ENCODE peak calls at places on chromosomes 12 and 14, in six cellular contexts. B, W, T, H, J and K are unnamed samples.

GRCh38 chr12:126027816-126028215 is 962.6 kb downstream of the AACS start:
- DNase-seq in B (no peak), W (no peak), T (no peak), H (no peak), J (no peak), K (no peak)

GRCh38 chr12:3490848-3491382 is at the start of gene PRMT8:
- DNase-seq in B (no peak), W (peak; percentile 81), T (no peak), H (no peak), J (no peak), K (no peak)

GRCh38 chr12:59596232-59597143 is 659 bp downstream of the SLC16A7 start:
- DNase-seq in B (peak; percentile 93), W (peak; percentile 87), T (peak; percentile 73), H (peak; percentile 90), J (peak; percentile 92), K (peak; percentile 46)

GRCh38 chr12:18864900-18865561 is 127.1 kb downstream of the CAPZA3 start:
- DNase-seq in B (no peak), W (no peak), T (no peak), H (no peak), J (peak; percentile 42), K (no peak)

GRCh38 chr12:130538343-130539095 is 177.6 kb downstream of the RIMBP2 start:
- DNase-seq in B (no peak), W (no peak), T (no peak), H (no peak), J (no peak), K (no peak)

GRCh38 chr14:63647696-63648410 is 6.2 kb upstream of the WDR89 start:
- DNase-seq in B (no peak), W (peak; percentile 16), T (no peak), H (no peak), J (no peak), K (no peak)

GRCh38 chr12:46264057-46264456 is 4.8 kb downstream of the SLC38A1 start:
- DNase-seq in B (no peak), W (no peak), T (no peak), H (no peak), J (no peak), K (no peak)

GRCh38 chr14:98548071-98548686 is 723.8 kb downstream of the BCL11B start:
- DNase-seq in B (no peak), W (no peak), T (no peak), H (no peak), J (no peak), K (no peak)

GRCh38 chr12:4271433-4272013 is 2.0 kb upstream of the CCND2 start:
- DNase-seq in B (no peak), W (peak; percentile 50), T (no peak), H (no peak), J (no peak), K (peak; percentile 62)

GRCh38 chr14:93857500-93857899 is 69.2 kb upstream of the PRIMA1 start:
- DNase-seq in B (no peak), W (peak; percentile 52), T (no peak), H (no peak), J (no peak), K (no peak)

GRCh38 chr14:102279688-102280348 is 25.1 kb downstream of the MOK start:
- DNase-seq in B (no peak), W (peak; percentile 16), T (no peak), H (no peak), J (no peak), K (no peak)

GRCh38 chr14:89540830-89541470 is 123.9 kb upstream of the FOXN3 start:
- DNase-seq in B (no peak), W (no peak), T (no peak), H (no peak), J (no peak), K (no peak)

GRCh38 chr12:62931481-62931880 is 3.5 kb downstream of the PPM1H start:
- DNase-seq in B (no peak), W (no peak), T (no peak), H (no peak), J (no peak), K (no peak)

GRCh38 chr12:104360988-104361707 is 57.6 kb downstream of the EID3 start:
- DNase-seq in B (peak; percentile 11), W (no peak), T (no peak), H (no peak), J (no peak), K (no peak)

GRCh38 chr12:73514672-73515071 is 1023.0 kb upstream of the ATXN7L3B start:
- DNase-seq in B (no peak), W (peak; percentile 56), T (no peak), H (no peak), J (no peak), K (no peak)

GRCh38 chr12:29728033-29728432 is 55.7 kb downstream of the TMTC1 start:
- DNase-seq in B (no peak), W (no peak), T (no peak), H (no peak), J (no peak), K (no peak)

GRCh38 chr12:50677858-50678257 is 86.0 kb upstream of the ATF1 start:
- DNase-seq in B (no peak), W (no peak), T (no peak), H (no peak), J (no peak), K (no peak)

GRCh38 chr12:14984036-14984435 is 11.2 kb downstream of the PDE6H start:
- DNase-seq in B (no peak), W (no peak), T (no peak), H (no peak), J (no peak), K (no peak)

GRCh38 chr12:124493809-124494750 is 73.3 kb downstream of the NCOR2 start:
- DNase-seq in B (no peak), W (no peak), T (no peak), H (peak; percentile 67), J (no peak), K (peak; percentile 96)

GRCh38 chr12:112097641-112098040 is 10.9 kb downstream of the NAA25 start:
- DNase-seq in B (no peak), W (no peak), T (no peak), H (no peak), J (no peak), K (no peak)

GRCh38 chr14:89255852-89256251 is 161.2 kb downstream of the FOXN3 start:
- DNase-seq in B (no peak), W (no peak), T (no peak), H (no peak), J (no peak), K (no peak)

GRCh38 chr14:101058571-101058970 is 155.0 kb upstream of the RTL1 start:
- DNase-seq in B (no peak), W (no peak), T (no peak), H (no peak), J (no peak), K (no peak)

GRCh38 chr14:31388687-31389413 is 31.5 kb downstream of the HEATR5A start:
- DNase-seq in B (no peak), W (no peak), T (no peak), H (no peak), J (no peak), K (peak; percentile 18)